ENCODE peak calls at places on chromosomes 6 and 20, in six cellular contexts. One of them, this sample, is unnamed.

GRCh38 chr20:21710863-21711431 is 5.5 kb downstream of the PAX1 start:
- DNase-seq in choroid plexus epithelial cell: no peak
- DNase-seq in mammary epithelial cell: no peak
- DNase-seq in tibial nerve: no peak
- DNase-seq in AG09309: no peak
- DNase-seq in right atrium auricular region: no peak
- DNase-seq in this sample: no peak

GRCh38 chr20:25336561-25337422 is 53.8 kb downstream of the ABHD12 start:
- DNase-seq in choroid plexus epithelial cell: peak; percentile 79
- DNase-seq in mammary epithelial cell: peak; percentile 76
- DNase-seq in tibial nerve: no peak
- DNase-seq in AG09309: no peak
- DNase-seq in right atrium auricular region: no peak
- DNase-seq in this sample: peak; percentile 48

GRCh38 chr6:20830576-20830975 is 296.3 kb downstream of the CDKAL1 start:
- DNase-seq in right atrium auricular region: no peak
- DNase-seq in AG09309: no peak
- DNase-seq in tibial nerve: no peak
- DNase-seq in choroid plexus epithelial cell: no peak
- DNase-seq in mammary epithelial cell: no peak
- DNase-seq in this sample: peak; percentile 61

GRCh38 chr20:48850681-48851299 is 23.0 kb upstream of the PREX1 start:
- DNase-seq in right atrium auricular region: no peak
- DNase-seq in choroid plexus epithelial cell: no peak
- DNase-seq in tibial nerve: no peak
- DNase-seq in AG09309: no peak
- DNase-seq in mammary epithelial cell: no peak
- DNase-seq in this sample: no peak

GRCh38 chr20:6008254-6008653 is 45.6 kb downstream of the LRRN4 start:
- DNase-seq in AG09309: peak; percentile 87
- DNase-seq in right atrium auricular region: peak; percentile 90
- DNase-seq in mammary epithelial cell: peak; percentile 96
- DNase-seq in choroid plexus epithelial cell: peak; percentile 97
- DNase-seq in tibial nerve: peak; percentile 58
- DNase-seq in this sample: peak; percentile 88

GRCh38 chr20:19347943-19348456 is 135.6 kb downstream of the SLC24A3 start:
- DNase-seq in AG09309: no peak
- DNase-seq in choroid plexus epithelial cell: no peak
- DNase-seq in tibial nerve: no peak
- DNase-seq in mammary epithelial cell: no peak
- DNase-seq in right atrium auricular region: no peak
- DNase-seq in this sample: no peak

GRCh38 chr6:136174510-136174909 is 75.6 kb downstream of the MTFR2 start:
- DNase-seq in choroid plexus epithelial cell: peak; percentile 79
- DNase-seq in right atrium auricular region: no peak
- DNase-seq in AG09309: no peak
- DNase-seq in tibial nerve: no peak
- DNase-seq in mammary epithelial cell: no peak
- DNase-seq in this sample: no peak

GRCh38 chr6:128238248-128238647 is 282.2 kb downstream of the PTPRK start:
- DNase-seq in right atrium auricular region: no peak
- DNase-seq in tibial nerve: no peak
- DNase-seq in choroid plexus epithelial cell: no peak
- DNase-seq in mammary epithelial cell: no peak
- DNase-seq in AG09309: no peak
- DNase-seq in this sample: no peak

GRCh38 chr6:137512768-137513605 is 18.8 kb upstream of the OLIG3 start:
- DNase-seq in choroid plexus epithelial cell: no peak
- DNase-seq in right atrium auricular region: no peak
- DNase-seq in mammary epithelial cell: no peak
- DNase-seq in AG09309: no peak
- DNase-seq in tibial nerve: no peak
- DNase-seq in this sample: no peak

GRCh38 chr6:110518281-110518623 is 41.8 kb upstream of the SLC22A16 start:
- DNase-seq in AG09309: no peak
- DNase-seq in mammary epithelial cell: no peak
- DNase-seq in tibial nerve: no peak
- DNase-seq in choroid plexus epithelial cell: peak; percentile 61
- DNase-seq in right atrium auricular region: no peak
- DNase-seq in this sample: no peak
- TF ChIP-seq CTCF in AG09309: peak; percentile 69
- TF ChIP-seq CTCF in mammary epithelial cell: peak; percentile 48
- TF ChIP-seq CTCF in tibial nerve: peak; percentile 14
- TF ChIP-seq CTCF in choroid plexus epithelial cell: peak; percentile 73
- TF ChIP-seq CTCF in right atrium auricular region: no peak
- TF ChIP-seq CTCF in this sample: peak; percentile 63

GRCh38 chr6:149855040-149855654 is 9.0 kb downstream of the LRP11 start:
- DNase-seq in AG09309: no peak
- DNase-seq in mammary epithelial cell: peak; percentile 93
- DNase-seq in right atrium auricular region: no peak
- DNase-seq in choroid plexus epithelial cell: peak; percentile 94
- DNase-seq in tibial nerve: no peak
- DNase-seq in this sample: peak; percentile 94
- H3K4me3 ChIP-seq in AG09309: peak overlapping the region; percentile 15
- H3K4me3 ChIP-seq in mammary epithelial cell: peak overlapping the region; percentile 25
- H3K4me3 ChIP-seq in right atrium auricular region: no peak overlapping the region
- H3K4me3 ChIP-seq in choroid plexus epithelial cell: peak overlapping the region; percentile 25
- H3K4me3 ChIP-seq in tibial nerve: no peak overlapping the region
- H3K4me3 ChIP-seq in this sample: peak overlapping the region; percentile 49

GRCh38 chr20:36793294-36794115 is 19.9 kb upstream of the DSN1 start:
- DNase-seq in mammary epithelial cell: no peak
- DNase-seq in choroid plexus epithelial cell: no peak
- DNase-seq in AG09309: no peak
- DNase-seq in right atrium auricular region: no peak
- DNase-seq in tibial nerve: no peak
- DNase-seq in this sample: no peak
- TF ChIP-seq CTCF in mammary epithelial cell: no peak
- TF ChIP-seq CTCF in choroid plexus epithelial cell: no peak
- TF ChIP-seq CTCF in AG09309: no peak
- TF ChIP-seq CTCF in right atrium auricular region: no peak
- TF ChIP-seq CTCF in tibial nerve: no peak
- TF ChIP-seq CTCF in this sample: no peak

GRCh38 chr6:121523628-121524027 is 88.2 kb downstream of the GJA1 start:
- DNase-seq in AG09309: no peak
- DNase-seq in choroid plexus epithelial cell: peak; percentile 88
- DNase-seq in mammary epithelial cell: no peak
- DNase-seq in tibial nerve: no peak
- DNase-seq in right atrium auricular region: no peak
- DNase-seq in this sample: peak; percentile 77

GRCh38 chr6:121522265-121522664 is 86.8 kb downstream of the GJA1 start:
- DNase-seq in choroid plexus epithelial cell: peak; percentile 96
- DNase-seq in right atrium auricular region: no peak
- DNase-seq in AG09309: peak; percentile 92
- DNase-seq in mammary epithelial cell: peak; percentile 93
- DNase-seq in tibial nerve: no peak
- DNase-seq in this sample: peak; percentile 97

GRCh38 chr6:121520337-121521163 is 85.1 kb downstream of the GJA1 start:
- DNase-seq in right atrium auricular region: no peak
- DNase-seq in tibial nerve: no peak
- DNase-seq in AG09309: peak; percentile 68
- DNase-seq in mammary epithelial cell: peak; percentile 15
- DNase-seq in choroid plexus epithelial cell: peak; percentile 88
- DNase-seq in this sample: peak; percentile 93

GRCh38 chr6:121521164-121521555 is 85.7 kb downstream of the GJA1 start:
- DNase-seq in AG09309: no peak
- DNase-seq in tibial nerve: no peak
- DNase-seq in choroid plexus epithelial cell: no peak
- DNase-seq in right atrium auricular region: no peak
- DNase-seq in mammary epithelial cell: no peak
- DNase-seq in this sample: no peak

GRCh38 chr6:121522771-121523386 is 87.4 kb downstream of the GJA1 start:
- DNase-seq in choroid plexus epithelial cell: peak; percentile 62
- DNase-seq in right atrium auricular region: no peak
- DNase-seq in mammary epithelial cell: no peak
- DNase-seq in tibial nerve: no peak
- DNase-seq in AG09309: no peak
- DNase-seq in this sample: no peak
- H3K4me3 ChIP-seq in choroid plexus epithelial cell: no peak overlapping the region
- H3K4me3 ChIP-seq in right atrium auricular region: no peak overlapping the region
- H3K4me3 ChIP-seq in mammary epithelial cell: no peak overlapping the region
- H3K4me3 ChIP-seq in tibial nerve: no peak overlapping the region
- H3K4me3 ChIP-seq in AG09309: peak overlapping the region; percentile 16
- H3K4me3 ChIP-seq in this sample: peak overlapping the region; percentile 5

GRCh38 chr6:34602318-34603111 is 46.4 kb upstream of the SPDEF start:
- DNase-seq in mammary epithelial cell: no peak
- DNase-seq in tibial nerve: no peak
- DNase-seq in AG09309: no peak
- DNase-seq in right atrium auricular region: no peak
- DNase-seq in choroid plexus epithelial cell: peak; percentile 48
- DNase-seq in this sample: peak; percentile 17
- TF ChIP-seq CTCF in mammary epithelial cell: no peak
- TF ChIP-seq CTCF in tibial nerve: no peak
- TF ChIP-seq CTCF in AG09309: no peak
- TF ChIP-seq CTCF in right atrium auricular region: no peak
- TF ChIP-seq CTCF in choroid plexus epithelial cell: no peak
- TF ChIP-seq CTCF in this sample: no peak

This sample was measured in astrocyte of the spinal cord.